ENCODE peak calls at places on chromosomes 11 and 22, in four cellular contexts. G, B, A and K are unnamed samples.

GRCh38 chr11:67204837-67205236 is 61.4 kb upstream of the GRK2 start:
- DNase-seq in G (no peak), A (no peak), B (no peak), K (no peak)

GRCh38 chr11:61854206-61854875 is 26.2 kb downstream of the FADS2 start:
- DNase-seq in G (no peak), B (no peak), A (peak; percentile 15), K (no peak)

GRCh38 chr11:32893947-32894827 is 1.6 kb downstream of the QSER1 start:
- DNase-seq in B (peak; percentile 89), A (peak; percentile 62), G (peak; percentile 76), K (peak; percentile 71)

GRCh38 chr22:37484115-37485005 is 1.8 kb downstream of the MFNG start:
- DNase-seq in G (no peak), B (no peak), A (no peak), K (peak; percentile 88)

GRCh38 chr11:125578783-125579182 is 9.5 kb downstream of the EI24 start:
- DNase-seq in G (no peak), B (no peak), A (no peak), K (no peak)

GRCh38 chr11:2426826-2427521 is 17.3 kb downstream of the TRPM5 start:
- DNase-seq in A (no peak), B (no peak), G (no peak), K (no peak)

GRCh38 chr11:81990659-81991443 is 742.8 kb downstream of the FAM181B start:
- DNase-seq in B (no peak), A (no peak), G (no peak), K (no peak)

GRCh38 chr11:720642-721346 is 14.8 kb downstream of the EPS8L2 start:
- DNase-seq in A (peak; percentile 94), B (no peak), G (peak; percentile 91), K (no peak)

GRCh38 chr22:39932918-39933649 is 27.1 kb upstream of the TMA7B start:
- DNase-seq in B (peak; percentile 36), A (peak; percentile 84), G (peak; percentile 95), K (peak; percentile 23)

GRCh38 chr22:38258895-38259294 is 13.9 kb downstream of the TMEM184B start:
- DNase-seq in G (no peak), B (no peak), A (no peak), K (peak; percentile 42)

GRCh38 chr22:25447067-25447688 is 117.3 kb upstream of the GRK3 start:
- DNase-seq in A (no peak), G (peak; percentile 21), B (no peak), K (no peak)

GRCh38 chr11:106246495-106246894 is 169.0 kb downstream of the AASDHPPT start:
- DNase-seq in G (no peak), B (no peak), A (no peak), K (no peak)

GRCh38 chr11:93733474-93733873 is 7.8 kb downstream of the TAF1D start:
- DNase-seq in G (no peak), A (no peak), B (no peak), K (no peak)

GRCh38 chr11:106152013-106152412 is 74.6 kb downstream of the AASDHPPT start:
- DNase-seq in G (peak; percentile 51), B (peak; percentile 62), A (peak; percentile 31), K (no peak)

GRCh38 chr11:118605116-118605867 is 2.1 kb upstream of the PHLDB1 start:
- DNase-seq in A (no peak), G (peak; percentile 67), B (peak; percentile 97), K (peak; percentile 55)

GRCh38 chr22:49930596-49931412 is 12.4 kb downstream of the CRELD2 start:
- DNase-seq in A (peak; percentile 56), B (peak; percentile 67), G (peak; percentile 43), K (peak; percentile 96)

GRCh38 chr11:111347002-111347722 is 31.9 kb downstream of the POU2AF1 start:
- DNase-seq in A (no peak), B (peak; percentile 76), G (no peak), K (no peak)

GRCh38 chr11:123382555-123383074 is 47.5 kb upstream of the GRAMD1B start:
- DNase-seq in G (no peak), B (no peak), A (no peak), K (no peak)

GRCh38 chr11:134412508-134413333 is 679 bp upstream of the B3GAT1 start:
- DNase-seq in A (peak; percentile 60), G (peak; percentile 81), B (peak; percentile 11), K (no peak)

GRCh38 chr22:30695351-30695762 is 683 bp downstream of the OSBP2 start:
- DNase-seq in B (no peak), A (peak; percentile 35), G (no peak), K (no peak)

GRCh38 chr11:69801513-69802335 is 17.5 kb downstream of the FGF3 start:
- DNase-seq in A (peak; percentile 88), G (peak; percentile 88), B (no peak), K (peak; percentile 35)

GRCh38 chr22:38077595-38077994 is 6.4 kb downstream of the SLC16A8 start:
- DNase-seq in B (no peak), G (no peak), A (no peak), K (no peak)

GRCh38 chr22:37126882-37127281 is 17.4 kb upstream of the TMPRSS6 start:
- DNase-seq in A (peak; percentile 56), B (no peak), G (peak; percentile 33), K (no peak)

GRCh38 chr11:76667856-76668255 is 2.7 kb downstream of the LRRC32 start:
- DNase-seq in G (no peak), B (no peak), A (peak; percentile 20), K (no peak)

GRCh38 chr22:38607680-38608079 is 37.7 kb upstream of the DMC1 start:
- DNase-seq in G (no peak), B (no peak), A (no peak), K (no peak)

GRCh38 chr11:110305169-110306018 is 9.0 kb upstream of the RDX start:
- DNase-seq in G (no peak), B (peak; percentile 18), A (no peak), K (peak; percentile 79)

GRCh38 chr11:76628408-76628947 is 42.1 kb downstream of the LRRC32 start:
- DNase-seq in B (no peak), A (no peak), G (no peak), K (no peak)

GRCh38 chr22:44549021-44549420 is 51.0 kb upstream of the RTL6 start:
- DNase-seq in G (no peak), B (no peak), A (no peak), K (no peak)

GRCh38 chr11:122743949-122744876 is 88.7 kb downstream of the UBASH3B start:
- DNase-seq in A (no peak), B (no peak), G (no peak), K (peak; percentile 82)

GRCh38 chr11:27653990-27654758 is 46.1 kb downstream of the BDNF start:
- DNase-seq in A (no peak), G (no peak), B (no peak), K (no peak)

GRCh38 chr11:102622258-102622657 is 2.9 kb downstream of the MMP20 start:
- DNase-seq in G (no peak), A (no peak), B (no peak), K (no peak)

GRCh38 chr11:13928566-13929251 is 33.8 kb upstream of the SPON1 start:
- DNase-seq in A (no peak), B (peak; percentile 68), G (no peak), K (peak; percentile 84)

GRCh38 chr22:22812031-22812905 is 75.3 kb upstream of the IGLL5 start:
- DNase-seq in G (no peak), A (no peak), B (no peak), K (no peak)

GRCh38 chr11:114078423-114078822 is 18.9 kb downstream of the ZBTB16 start:
- DNase-seq in A (no peak), G (no peak), B (no peak), K (no peak)

GRCh38 chr11:129695543-129696308 is 119.9 kb upstream of the TMEM45B start:
- DNase-seq in G (peak; percentile 89), B (peak; percentile 53), A (peak; percentile 90), K (peak; percentile 28)

GRCh38 chr11:71372693-71373657 is 75.2 kb downstream of the DHCR7 start:
- DNase-seq in G (peak; percentile 35), A (no peak), B (peak; percentile 54), K (no peak)

GRCh38 chr11:71371674-71372069 is 76.5 kb downstream of the DHCR7 start:
- DNase-seq in B (no peak), G (no peak), A (no peak), K (no peak)

GRCh38 chr11:71369411-71369810 is 78.8 kb downstream of the DHCR7 start:
- DNase-seq in A (no peak), B (no peak), G (no peak), K (no peak)

GRCh38 chr11:71370020-71370747 is 78.0 kb downstream of the DHCR7 start:
- DNase-seq in A (no peak), B (no peak), G (no peak), K (no peak)

GRCh38 chr11:71370895-71371673 is 77.1 kb downstream of the DHCR7 start:
- DNase-seq in B (no peak), A (peak; percentile 61), G (peak; percentile 74), K (no peak)
- H3K4me2 ChIP-seq in B (no peak overlapping the region), A (no peak overlapping the region), G (no peak overlapping the region), K (no peak overlapping the region)

DNA sequence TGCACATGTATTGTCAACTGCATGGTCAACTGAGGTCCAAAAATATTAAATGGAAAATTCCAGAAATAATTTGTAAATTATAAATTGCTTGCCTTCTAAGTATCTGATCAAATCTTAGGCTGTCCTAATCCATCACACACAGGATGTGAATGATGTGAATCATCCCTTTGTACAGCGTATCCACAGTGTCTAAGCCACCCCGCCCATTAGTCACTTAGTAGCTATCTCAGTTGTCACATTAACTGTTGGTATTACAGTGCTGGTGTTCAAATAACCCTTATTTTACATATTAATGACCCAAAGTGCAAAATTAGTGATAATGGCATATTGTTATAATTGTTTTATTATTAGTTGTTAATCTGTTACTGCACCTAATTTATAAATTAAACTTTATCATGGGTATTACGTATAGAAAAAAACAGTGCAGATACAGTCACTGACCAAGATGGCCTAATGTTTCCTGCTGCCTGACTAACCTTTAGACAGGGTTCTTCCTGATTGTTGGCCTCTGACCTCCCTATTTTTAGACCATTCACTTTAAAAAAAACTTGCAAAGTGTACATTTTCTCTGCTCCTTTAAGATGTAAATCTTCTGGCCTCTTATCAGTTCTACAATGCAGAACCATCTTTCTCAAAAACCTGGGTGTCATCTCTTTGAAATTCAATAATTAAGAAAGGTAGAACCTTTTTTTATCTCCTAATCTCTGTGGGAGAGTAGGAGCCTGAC is 2.9 kb upstream of the SVIP start:
- DNase-seq in B (peak; percentile 19), A (no peak), G (no peak), K (peak; percentile 37)
- H3K4me2 ChIP-seq in B (no peak overlapping the region), A (no peak overlapping the region), G (no peak overlapping the region), K (peak overlapping the region; percentile 12)

GRCh38 chr11:100705447-100705846 is 18.4 kb downstream of the ARHGAP42 start:
- DNase-seq in B (no peak), G (no peak), A (no peak), K (no peak)
- H3K4me2 ChIP-seq in B (no peak overlapping the region), G (no peak overlapping the region), A (no peak overlapping the region), K (no peak overlapping the region)

GRCh38 chr11:65298131-65298535 is 16.5 kb upstream of the CDC42EP2 start:
- DNase-seq in B (peak; percentile 26), A (no peak), G (no peak), K (no peak)

GRCh38 chr11:65295571-65296338 is 18.9 kb upstream of the CDC42EP2 start:
- DNase-seq in A (no peak), G (no peak), B (no peak), K (no peak)

GRCh38 chr11:65300621-65301290 is 13.9 kb upstream of the CDC42EP2 start:
- DNase-seq in G (no peak), B (no peak), A (no peak), K (no peak)

GRCh38 chr11:65297026-65297667 is 17.5 kb upstream of the CDC42EP2 start:
- DNase-seq in A (no peak), G (no peak), B (no peak), K (no peak)

GRCh38 chr11:65298655-65299179 is 15.9 kb upstream of the CDC42EP2 start:
- DNase-seq in B (peak; percentile 84), G (no peak), A (no peak), K (no peak)
- H3K4me2 ChIP-seq in B (peak overlapping the region; percentile 15), G (no peak overlapping the region), A (no peak overlapping the region), K (no peak overlapping the region)